ENCODE peak calls at places on chromosomes 16 and 17, in seven cellular contexts. One of them, this sample, is unnamed.

GRCh38 chr17:76292567-76292966 is 15.5 kb downstream of the QRICH2 start:
- DNase-seq in stimulated activated CD8-positive, alpha-beta memory T cell treated with anti-CD3 and anti-CD28 coated beads, Interleukin-2, amount 100 ng/mL, for 1 hour: no peak
- DNase-seq in activated CD4-positive, CD25-positive, alpha-beta regulatory T cell treated with anti-CD3 and anti-CD28 coated beads, Interleukin-2, amount 50 U/mL, for 16 hours: no peak
- DNase-seq in mammary epithelial cell: no peak
- DNase-seq in GM19239: no peak
- DNase-seq in astrocyte of the cerebellum: no peak
- DNase-seq in glutamatergic neuron: no peak
- DNase-seq in this sample: no peak

GRCh38 chr16:26787924-26788323 is 278.8 kb upstream of the C16orf82 start:
- DNase-seq in stimulated activated CD8-positive, alpha-beta memory T cell treated with anti-CD3 and anti-CD28 coated beads, Interleukin-2, amount 100 ng/mL, for 1 hour: no peak
- DNase-seq in activated CD4-positive, CD25-positive, alpha-beta regulatory T cell treated with anti-CD3 and anti-CD28 coated beads, Interleukin-2, amount 50 U/mL, for 16 hours: no peak
- DNase-seq in mammary epithelial cell: no peak
- DNase-seq in GM19239: no peak
- DNase-seq in astrocyte of the cerebellum: no peak
- DNase-seq in glutamatergic neuron: no peak
- DNase-seq in this sample: no peak

GRCh38 chr16:88733630-88734360 is 27.5 kb downstream of the CTU2 start:
- DNase-seq in stimulated activated CD8-positive, alpha-beta memory T cell treated with anti-CD3 and anti-CD28 coated beads, Interleukin-2, amount 100 ng/mL, for 1 hour: no peak
- DNase-seq in activated CD4-positive, CD25-positive, alpha-beta regulatory T cell treated with anti-CD3 and anti-CD28 coated beads, Interleukin-2, amount 50 U/mL, for 16 hours: no peak
- DNase-seq in mammary epithelial cell: no peak
- DNase-seq in GM19239: no peak
- DNase-seq in astrocyte of the cerebellum: no peak
- DNase-seq in glutamatergic neuron: no peak
- DNase-seq in this sample: no peak

GRCh38 chr16:24626251-24626650 is 86.9 kb downstream of the RBBP6 start:
- DNase-seq in stimulated activated CD8-positive, alpha-beta memory T cell treated with anti-CD3 and anti-CD28 coated beads, Interleukin-2, amount 100 ng/mL, for 1 hour: no peak
- DNase-seq in activated CD4-positive, CD25-positive, alpha-beta regulatory T cell treated with anti-CD3 and anti-CD28 coated beads, Interleukin-2, amount 50 U/mL, for 16 hours: no peak
- DNase-seq in mammary epithelial cell: peak; percentile 37
- DNase-seq in GM19239: no peak
- DNase-seq in astrocyte of the cerebellum: no peak
- DNase-seq in glutamatergic neuron: no peak
- DNase-seq in this sample: no peak

GRCh38 chr17:18319604-18320256 is 4.6 kb downstream of the SMCR8 start:
- DNase-seq in stimulated activated CD8-positive, alpha-beta memory T cell treated with anti-CD3 and anti-CD28 coated beads, Interleukin-2, amount 100 ng/mL, for 1 hour: no peak
- DNase-seq in activated CD4-positive, CD25-positive, alpha-beta regulatory T cell treated with anti-CD3 and anti-CD28 coated beads, Interleukin-2, amount 50 U/mL, for 16 hours: no peak
- DNase-seq in mammary epithelial cell: peak; percentile 30
- DNase-seq in GM19239: no peak
- DNase-seq in astrocyte of the cerebellum: peak; percentile 20
- DNase-seq in glutamatergic neuron: peak; percentile 70
- DNase-seq in this sample: peak; percentile 55

GRCh38 chr17:39082482-39082881 is 69.0 kb downstream of the PLXDC1 start:
- DNase-seq in stimulated activated CD8-positive, alpha-beta memory T cell treated with anti-CD3 and anti-CD28 coated beads, Interleukin-2, amount 100 ng/mL, for 1 hour: no peak
- DNase-seq in activated CD4-positive, CD25-positive, alpha-beta regulatory T cell treated with anti-CD3 and anti-CD28 coated beads, Interleukin-2, amount 50 U/mL, for 16 hours: no peak
- DNase-seq in mammary epithelial cell: no peak
- DNase-seq in GM19239: no peak
- DNase-seq in astrocyte of the cerebellum: no peak
- DNase-seq in glutamatergic neuron: no peak
- DNase-seq in this sample: no peak

GRCh38 chr17:8832711-8833352 is 33.7 kb upstream of the MFSD6L start:
- DNase-seq in stimulated activated CD8-positive, alpha-beta memory T cell treated with anti-CD3 and anti-CD28 coated beads, Interleukin-2, amount 100 ng/mL, for 1 hour: no peak
- DNase-seq in activated CD4-positive, CD25-positive, alpha-beta regulatory T cell treated with anti-CD3 and anti-CD28 coated beads, Interleukin-2, amount 50 U/mL, for 16 hours: no peak
- DNase-seq in mammary epithelial cell: no peak
- DNase-seq in GM19239: no peak
- DNase-seq in astrocyte of the cerebellum: no peak
- DNase-seq in glutamatergic neuron: peak; percentile 51
- DNase-seq in this sample: no peak

GRCh38 chr16:28188085-28188916 is 23.5 kb downstream of the XPO6 start:
- DNase-seq in stimulated activated CD8-positive, alpha-beta memory T cell treated with anti-CD3 and anti-CD28 coated beads, Interleukin-2, amount 100 ng/mL, for 1 hour: no peak
- DNase-seq in activated CD4-positive, CD25-positive, alpha-beta regulatory T cell treated with anti-CD3 and anti-CD28 coated beads, Interleukin-2, amount 50 U/mL, for 16 hours: no peak
- DNase-seq in mammary epithelial cell: no peak
- DNase-seq in GM19239: no peak
- DNase-seq in astrocyte of the cerebellum: no peak
- DNase-seq in glutamatergic neuron: no peak
- DNase-seq in this sample: no peak

GRCh38 chr17:6910987-6911603 is 79.6 kb upstream of the TEKT1 start:
- DNase-seq in stimulated activated CD8-positive, alpha-beta memory T cell treated with anti-CD3 and anti-CD28 coated beads, Interleukin-2, amount 100 ng/mL, for 1 hour: no peak
- DNase-seq in activated CD4-positive, CD25-positive, alpha-beta regulatory T cell treated with anti-CD3 and anti-CD28 coated beads, Interleukin-2, amount 50 U/mL, for 16 hours: no peak
- DNase-seq in mammary epithelial cell: peak; percentile 35
- DNase-seq in GM19239: no peak
- DNase-seq in astrocyte of the cerebellum: peak; percentile 31
- DNase-seq in glutamatergic neuron: no peak
- DNase-seq in this sample: no peak

GRCh38 chr16:23317751-23318150 is 15.6 kb downstream of the SCNN1B start:
- DNase-seq in stimulated activated CD8-positive, alpha-beta memory T cell treated with anti-CD3 and anti-CD28 coated beads, Interleukin-2, amount 100 ng/mL, for 1 hour: no peak
- DNase-seq in activated CD4-positive, CD25-positive, alpha-beta regulatory T cell treated with anti-CD3 and anti-CD28 coated beads, Interleukin-2, amount 50 U/mL, for 16 hours: no peak
- DNase-seq in mammary epithelial cell: no peak
- DNase-seq in GM19239: no peak
- DNase-seq in astrocyte of the cerebellum: no peak
- DNase-seq in glutamatergic neuron: no peak
- DNase-seq in this sample: no peak

GRCh38 chr16:4362476-4363250 is 9.0 kb upstream of the VASN start:
- DNase-seq in stimulated activated CD8-positive, alpha-beta memory T cell treated with anti-CD3 and anti-CD28 coated beads, Interleukin-2, amount 100 ng/mL, for 1 hour: no peak
- DNase-seq in activated CD4-positive, CD25-positive, alpha-beta regulatory T cell treated with anti-CD3 and anti-CD28 coated beads, Interleukin-2, amount 50 U/mL, for 16 hours: no peak
- DNase-seq in mammary epithelial cell: no peak
- DNase-seq in GM19239: no peak
- DNase-seq in astrocyte of the cerebellum: no peak
- DNase-seq in glutamatergic neuron: no peak
- DNase-seq in this sample: no peak

GRCh38 chr17:18191967-18192366 is 8.3 kb downstream of the ALKBH5 start:
- DNase-seq in stimulated activated CD8-positive, alpha-beta memory T cell treated with anti-CD3 and anti-CD28 coated beads, Interleukin-2, amount 100 ng/mL, for 1 hour: no peak
- DNase-seq in activated CD4-positive, CD25-positive, alpha-beta regulatory T cell treated with anti-CD3 and anti-CD28 coated beads, Interleukin-2, amount 50 U/mL, for 16 hours: no peak
- DNase-seq in mammary epithelial cell: no peak
- DNase-seq in GM19239: no peak
- DNase-seq in astrocyte of the cerebellum: no peak
- DNase-seq in glutamatergic neuron: no peak
- DNase-seq in this sample: no peak

GRCh38 chr16:4200000-4200780 is 41.7 kb downstream of the SRL start:
- DNase-seq in stimulated activated CD8-positive, alpha-beta memory T cell treated with anti-CD3 and anti-CD28 coated beads, Interleukin-2, amount 100 ng/mL, for 1 hour: no peak
- DNase-seq in activated CD4-positive, CD25-positive, alpha-beta regulatory T cell treated with anti-CD3 and anti-CD28 coated beads, Interleukin-2, amount 50 U/mL, for 16 hours: no peak
- DNase-seq in mammary epithelial cell: peak; percentile 51
- DNase-seq in GM19239: no peak
- DNase-seq in astrocyte of the cerebellum: no peak
- DNase-seq in glutamatergic neuron: peak; percentile 80
- DNase-seq in this sample: no peak

GRCh38 chr17:81442791-81443190 is 47.5 kb downstream of the BAHCC1 start:
- DNase-seq in stimulated activated CD8-positive, alpha-beta memory T cell treated with anti-CD3 and anti-CD28 coated beads, Interleukin-2, amount 100 ng/mL, for 1 hour: no peak
- DNase-seq in activated CD4-positive, CD25-positive, alpha-beta regulatory T cell treated with anti-CD3 and anti-CD28 coated beads, Interleukin-2, amount 50 U/mL, for 16 hours: no peak
- DNase-seq in mammary epithelial cell: no peak
- DNase-seq in GM19239: no peak
- DNase-seq in astrocyte of the cerebellum: no peak
- DNase-seq in glutamatergic neuron: no peak
- DNase-seq in this sample: no peak

GRCh38 chr17:57097832-57098421 is 12.9 kb downstream of the AKAP1 start:
- DNase-seq in stimulated activated CD8-positive, alpha-beta memory T cell treated with anti-CD3 and anti-CD28 coated beads, Interleukin-2, amount 100 ng/mL, for 1 hour: no peak
- DNase-seq in activated CD4-positive, CD25-positive, alpha-beta regulatory T cell treated with anti-CD3 and anti-CD28 coated beads, Interleukin-2, amount 50 U/mL, for 16 hours: no peak
- DNase-seq in mammary epithelial cell: peak; percentile 48
- DNase-seq in GM19239: no peak
- DNase-seq in astrocyte of the cerebellum: peak; percentile 83
- DNase-seq in glutamatergic neuron: no peak
- DNase-seq in this sample: no peak

GRCh38 chr16:88303890-88304819 is 78.6 kb upstream of the ZNF469 start:
- DNase-seq in stimulated activated CD8-positive, alpha-beta memory T cell treated with anti-CD3 and anti-CD28 coated beads, Interleukin-2, amount 100 ng/mL, for 1 hour: no peak
- DNase-seq in activated CD4-positive, CD25-positive, alpha-beta regulatory T cell treated with anti-CD3 and anti-CD28 coated beads, Interleukin-2, amount 50 U/mL, for 16 hours: no peak
- DNase-seq in mammary epithelial cell: peak; percentile 65
- DNase-seq in GM19239: no peak
- DNase-seq in astrocyte of the cerebellum: peak; percentile 76
- DNase-seq in glutamatergic neuron: no peak
- DNase-seq in this sample: peak; percentile 97

GRCh38 chr17:58092797-58093385 is 9.7 kb downstream of the DYNLL2 start:
- DNase-seq in stimulated activated CD8-positive, alpha-beta memory T cell treated with anti-CD3 and anti-CD28 coated beads, Interleukin-2, amount 100 ng/mL, for 1 hour: no peak
- DNase-seq in activated CD4-positive, CD25-positive, alpha-beta regulatory T cell treated with anti-CD3 and anti-CD28 coated beads, Interleukin-2, amount 50 U/mL, for 16 hours: no peak
- DNase-seq in mammary epithelial cell: peak; percentile 41
- DNase-seq in GM19239: no peak
- DNase-seq in astrocyte of the cerebellum: no peak
- DNase-seq in glutamatergic neuron: no peak
- DNase-seq in this sample: no peak

GRCh38 chr17:347309-347708 is 5.3 kb downstream of the RPH3AL start:
- DNase-seq in stimulated activated CD8-positive, alpha-beta memory T cell treated with anti-CD3 and anti-CD28 coated beads, Interleukin-2, amount 100 ng/mL, for 1 hour: no peak
- DNase-seq in activated CD4-positive, CD25-positive, alpha-beta regulatory T cell treated with anti-CD3 and anti-CD28 coated beads, Interleukin-2, amount 50 U/mL, for 16 hours: no peak
- DNase-seq in mammary epithelial cell: no peak
- DNase-seq in GM19239: no peak
- DNase-seq in astrocyte of the cerebellum: no peak
- DNase-seq in glutamatergic neuron: no peak
- DNase-seq in this sample: no peak

GRCh38 chr17:30950669-30951399 is 20.0 kb upstream of the RNF135 start:
- DNase-seq in stimulated activated CD8-positive, alpha-beta memory T cell treated with anti-CD3 and anti-CD28 coated beads, Interleukin-2, amount 100 ng/mL, for 1 hour: no peak
- DNase-seq in activated CD4-positive, CD25-positive, alpha-beta regulatory T cell treated with anti-CD3 and anti-CD28 coated beads, Interleukin-2, amount 50 U/mL, for 16 hours: no peak
- DNase-seq in mammary epithelial cell: peak; percentile 69
- DNase-seq in GM19239: no peak
- DNase-seq in astrocyte of the cerebellum: peak; percentile 12
- DNase-seq in glutamatergic neuron: no peak
- DNase-seq in this sample: peak; percentile 50

GRCh38 chr17:5892897-5893656 is 177.1 kb upstream of the WSCD1 start:
- DNase-seq in stimulated activated CD8-positive, alpha-beta memory T cell treated with anti-CD3 and anti-CD28 coated beads, Interleukin-2, amount 100 ng/mL, for 1 hour: no peak
- DNase-seq in activated CD4-positive, CD25-positive, alpha-beta regulatory T cell treated with anti-CD3 and anti-CD28 coated beads, Interleukin-2, amount 50 U/mL, for 16 hours: no peak
- DNase-seq in mammary epithelial cell: no peak
- DNase-seq in GM19239: no peak
- DNase-seq in astrocyte of the cerebellum: no peak
- DNase-seq in glutamatergic neuron: no peak
- DNase-seq in this sample: no peak

GRCh38 chr17:39740357-39741111 is 2.8 kb downstream of the GRB7 start:
- DNase-seq in stimulated activated CD8-positive, alpha-beta memory T cell treated with anti-CD3 and anti-CD28 coated beads, Interleukin-2, amount 100 ng/mL, for 1 hour: no peak
- DNase-seq in activated CD4-positive, CD25-positive, alpha-beta regulatory T cell treated with anti-CD3 and anti-CD28 coated beads, Interleukin-2, amount 50 U/mL, for 16 hours: no peak
- DNase-seq in mammary epithelial cell: peak; percentile 94
- DNase-seq in GM19239: no peak
- DNase-seq in astrocyte of the cerebellum: no peak
- DNase-seq in glutamatergic neuron: no peak
- DNase-seq in this sample: no peak

GRCh38 chr16:450800-451512 is 25.5 kb downstream of the RAB11FIP3 start:
- DNase-seq in stimulated activated CD8-positive, alpha-beta memory T cell treated with anti-CD3 and anti-CD28 coated beads, Interleukin-2, amount 100 ng/mL, for 1 hour: no peak
- DNase-seq in activated CD4-positive, CD25-positive, alpha-beta regulatory T cell treated with anti-CD3 and anti-CD28 coated beads, Interleukin-2, amount 50 U/mL, for 16 hours: no peak
- DNase-seq in mammary epithelial cell: no peak
- DNase-seq in GM19239: no peak
- DNase-seq in astrocyte of the cerebellum: no peak
- DNase-seq in glutamatergic neuron: no peak
- DNase-seq in this sample: no peak

GRCh38 chr17:57875109-57876022 is 25.5 kb upstream of the MRPS23 start:
- DNase-seq in stimulated activated CD8-positive, alpha-beta memory T cell treated with anti-CD3 and anti-CD28 coated beads, Interleukin-2, amount 100 ng/mL, for 1 hour: no peak
- DNase-seq in activated CD4-positive, CD25-positive, alpha-beta regulatory T cell treated with anti-CD3 and anti-CD28 coated beads, Interleukin-2, amount 50 U/mL, for 16 hours: no peak
- DNase-seq in mammary epithelial cell: peak; percentile 91
- DNase-seq in GM19239: no peak
- DNase-seq in astrocyte of the cerebellum: peak; percentile 96
- DNase-seq in glutamatergic neuron: peak; percentile 70
- DNase-seq in this sample: peak; percentile 92

GRCh38 chr17:41957058-41957868 is 9.3 kb upstream of the CNP start:
- DNase-seq in stimulated activated CD8-positive, alpha-beta memory T cell treated with anti-CD3 and anti-CD28 coated beads, Interleukin-2, amount 100 ng/mL, for 1 hour: no peak
- DNase-seq in activated CD4-positive, CD25-positive, alpha-beta regulatory T cell treated with anti-CD3 and anti-CD28 coated beads, Interleukin-2, amount 50 U/mL, for 16 hours: no peak
- DNase-seq in mammary epithelial cell: no peak
- DNase-seq in GM19239: no peak
- DNase-seq in astrocyte of the cerebellum: no peak
- DNase-seq in glutamatergic neuron: no peak
- DNase-seq in this sample: no peak

GRCh38 chr16:83717814-83718213 is 90.0 kb upstream of the HSBP1 start:
- DNase-seq in stimulated activated CD8-positive, alpha-beta memory T cell treated with anti-CD3 and anti-CD28 coated beads, Interleukin-2, amount 100 ng/mL, for 1 hour: no peak
- DNase-seq in activated CD4-positive, CD25-positive, alpha-beta regulatory T cell treated with anti-CD3 and anti-CD28 coated beads, Interleukin-2, amount 50 U/mL, for 16 hours: no peak
- DNase-seq in mammary epithelial cell: peak; percentile 33
- DNase-seq in GM19239: no peak
- DNase-seq in astrocyte of the cerebellum: peak; percentile 61
- DNase-seq in glutamatergic neuron: no peak
- DNase-seq in this sample: peak; percentile 52

GRCh38 chr17:41329279-41329925 is 13.9 kb upstream of the KRTAP17-1 start:
- DNase-seq in stimulated activated CD8-positive, alpha-beta memory T cell treated with anti-CD3 and anti-CD28 coated beads, Interleukin-2, amount 100 ng/mL, for 1 hour: no peak
- DNase-seq in activated CD4-positive, CD25-positive, alpha-beta regulatory T cell treated with anti-CD3 and anti-CD28 coated beads, Interleukin-2, amount 50 U/mL, for 16 hours: no peak
- DNase-seq in mammary epithelial cell: peak; percentile 52
- DNase-seq in GM19239: no peak
- DNase-seq in astrocyte of the cerebellum: no peak
- DNase-seq in glutamatergic neuron: peak; percentile 79
- DNase-seq in this sample: peak; percentile 17

GRCh38 chr17:49108318-49108717 is 24.3 kb upstream of the B4GALNT2 start:
- DNase-seq in stimulated activated CD8-positive, alpha-beta memory T cell treated with anti-CD3 and anti-CD28 coated beads, Interleukin-2, amount 100 ng/mL, for 1 hour: no peak
- DNase-seq in activated CD4-positive, CD25-positive, alpha-beta regulatory T cell treated with anti-CD3 and anti-CD28 coated beads, Interleukin-2, amount 50 U/mL, for 16 hours: no peak
- DNase-seq in mammary epithelial cell: peak; percentile 37
- DNase-seq in GM19239: no peak
- DNase-seq in astrocyte of the cerebellum: peak; percentile 93
- DNase-seq in glutamatergic neuron: no peak
- DNase-seq in this sample: peak; percentile 42

GRCh38 chr17:29078183-29079045 is 35.5 kb downstream of the PIPOX start:
- DNase-seq in stimulated activated CD8-positive, alpha-beta memory T cell treated with anti-CD3 and anti-CD28 coated beads, Interleukin-2, amount 100 ng/mL, for 1 hour: no peak
- DNase-seq in activated CD4-positive, CD25-positive, alpha-beta regulatory T cell treated with anti-CD3 and anti-CD28 coated beads, Interleukin-2, amount 50 U/mL, for 16 hours: no peak
- DNase-seq in mammary epithelial cell: no peak
- DNase-seq in GM19239: no peak
- DNase-seq in astrocyte of the cerebellum: no peak
- DNase-seq in glutamatergic neuron: no peak
- DNase-seq in this sample: no peak

GRCh38 chr17:63476857-63477470 is at the start of gene ACE:
- DNase-seq in stimulated activated CD8-positive, alpha-beta memory T cell treated with anti-CD3 and anti-CD28 coated beads, Interleukin-2, amount 100 ng/mL, for 1 hour: no peak
- DNase-seq in activated CD4-positive, CD25-positive, alpha-beta regulatory T cell treated with anti-CD3 and anti-CD28 coated beads, Interleukin-2, amount 50 U/mL, for 16 hours: no peak
- DNase-seq in mammary epithelial cell: no peak
- DNase-seq in GM19239: peak; percentile 54
- DNase-seq in astrocyte of the cerebellum: no peak
- DNase-seq in glutamatergic neuron: peak; percentile 63
- DNase-seq in this sample: no peak

GRCh38 chr16:63787014-63787413 is 1334.8 kb downstream of the CDH11 start:
- DNase-seq in stimulated activated CD8-positive, alpha-beta memory T cell treated with anti-CD3 and anti-CD28 coated beads, Interleukin-2, amount 100 ng/mL, for 1 hour: no peak
- DNase-seq in activated CD4-positive, CD25-positive, alpha-beta regulatory T cell treated with anti-CD3 and anti-CD28 coated beads, Interleukin-2, amount 50 U/mL, for 16 hours: no peak
- DNase-seq in mammary epithelial cell: no peak
- DNase-seq in GM19239: no peak
- DNase-seq in astrocyte of the cerebellum: no peak
- DNase-seq in glutamatergic neuron: no peak
- DNase-seq in this sample: no peak

GRCh38 chr17:81839301-81839700 is 4.5 kb upstream of the PPP1R27 start:
- DNase-seq in stimulated activated CD8-positive, alpha-beta memory T cell treated with anti-CD3 and anti-CD28 coated beads, Interleukin-2, amount 100 ng/mL, for 1 hour: no peak
- DNase-seq in activated CD4-positive, CD25-positive, alpha-beta regulatory T cell treated with anti-CD3 and anti-CD28 coated beads, Interleukin-2, amount 50 U/mL, for 16 hours: no peak
- DNase-seq in mammary epithelial cell: no peak
- DNase-seq in GM19239: no peak
- DNase-seq in astrocyte of the cerebellum: no peak
- DNase-seq in glutamatergic neuron: no peak
- DNase-seq in this sample: no peak

GRCh38 chr16:19967561-19967960 is 82.9 kb upstream of the GPRC5B start:
- DNase-seq in stimulated activated CD8-positive, alpha-beta memory T cell treated with anti-CD3 and anti-CD28 coated beads, Interleukin-2, amount 100 ng/mL, for 1 hour: no peak
- DNase-seq in activated CD4-positive, CD25-positive, alpha-beta regulatory T cell treated with anti-CD3 and anti-CD28 coated beads, Interleukin-2, amount 50 U/mL, for 16 hours: no peak
- DNase-seq in mammary epithelial cell: no peak
- DNase-seq in GM19239: no peak
- DNase-seq in astrocyte of the cerebellum: no peak
- DNase-seq in glutamatergic neuron: no peak
- DNase-seq in this sample: no peak

GRCh38 chr17:4971826-4972225 is 4.2 kb upstream of the SPAG7 start:
- DNase-seq in stimulated activated CD8-positive, alpha-beta memory T cell treated with anti-CD3 and anti-CD28 coated beads, Interleukin-2, amount 100 ng/mL, for 1 hour: no peak
- DNase-seq in activated CD4-positive, CD25-positive, alpha-beta regulatory T cell treated with anti-CD3 and anti-CD28 coated beads, Interleukin-2, amount 50 U/mL, for 16 hours: no peak
- DNase-seq in mammary epithelial cell: no peak
- DNase-seq in GM19239: no peak
- DNase-seq in astrocyte of the cerebellum: no peak
- DNase-seq in glutamatergic neuron: no peak
- DNase-seq in this sample: no peak

GRCh38 chr16:75919664-75920063 is 193.4 kb upstream of the CPHXL start:
- DNase-seq in stimulated activated CD8-positive, alpha-beta memory T cell treated with anti-CD3 and anti-CD28 coated beads, Interleukin-2, amount 100 ng/mL, for 1 hour: no peak
- DNase-seq in activated CD4-positive, CD25-positive, alpha-beta regulatory T cell treated with anti-CD3 and anti-CD28 coated beads, Interleukin-2, amount 50 U/mL, for 16 hours: no peak
- DNase-seq in mammary epithelial cell: no peak
- DNase-seq in GM19239: no peak
- DNase-seq in astrocyte of the cerebellum: peak; percentile 3
- DNase-seq in glutamatergic neuron: no peak
- DNase-seq in this sample: no peak

GRCh38 chr16:1089822-1090619 is 6.0 kb downstream of the C1QTNF8 start:
- DNase-seq in stimulated activated CD8-positive, alpha-beta memory T cell treated with anti-CD3 and anti-CD28 coated beads, Interleukin-2, amount 100 ng/mL, for 1 hour: no peak
- DNase-seq in activated CD4-positive, CD25-positive, alpha-beta regulatory T cell treated with anti-CD3 and anti-CD28 coated beads, Interleukin-2, amount 50 U/mL, for 16 hours: no peak
- DNase-seq in mammary epithelial cell: no peak
- DNase-seq in GM19239: no peak
- DNase-seq in astrocyte of the cerebellum: no peak
- DNase-seq in glutamatergic neuron: no peak
- DNase-seq in this sample: no peak

GRCh38 chr17:75854881-75855309 is 240 bp downstream of the WBP2 start:
- DNase-seq in stimulated activated CD8-positive, alpha-beta memory T cell treated with anti-CD3 and anti-CD28 coated beads, Interleukin-2, amount 100 ng/mL, for 1 hour: no peak
- DNase-seq in activated CD4-positive, CD25-positive, alpha-beta regulatory T cell treated with anti-CD3 and anti-CD28 coated beads, Interleukin-2, amount 50 U/mL, for 16 hours: no peak
- DNase-seq in mammary epithelial cell: no peak
- DNase-seq in GM19239: no peak
- DNase-seq in astrocyte of the cerebellum: no peak
- DNase-seq in glutamatergic neuron: no peak
- DNase-seq in this sample: no peak

GRCh38 chr16:89170346-89171215 is 967 bp upstream of the CDH15 start:
- DNase-seq in stimulated activated CD8-positive, alpha-beta memory T cell treated with anti-CD3 and anti-CD28 coated beads, Interleukin-2, amount 100 ng/mL, for 1 hour: no peak
- DNase-seq in activated CD4-positive, CD25-positive, alpha-beta regulatory T cell treated with anti-CD3 and anti-CD28 coated beads, Interleukin-2, amount 50 U/mL, for 16 hours: no peak
- DNase-seq in mammary epithelial cell: no peak
- DNase-seq in GM19239: no peak
- DNase-seq in astrocyte of the cerebellum: no peak
- DNase-seq in glutamatergic neuron: no peak
- DNase-seq in this sample: no peak

GRCh38 chr17:56824503-56824902 is 9.2 kb downstream of the C17orf67 start:
- DNase-seq in stimulated activated CD8-positive, alpha-beta memory T cell treated with anti-CD3 and anti-CD28 coated beads, Interleukin-2, amount 100 ng/mL, for 1 hour: no peak
- DNase-seq in activated CD4-positive, CD25-positive, alpha-beta regulatory T cell treated with anti-CD3 and anti-CD28 coated beads, Interleukin-2, amount 50 U/mL, for 16 hours: no peak
- DNase-seq in mammary epithelial cell: no peak
- DNase-seq in GM19239: no peak
- DNase-seq in astrocyte of the cerebellum: no peak
- DNase-seq in glutamatergic neuron: no peak
- DNase-seq in this sample: no peak